ENCODE peak calls at places on chromosomes 12 and 14, in eight cellular contexts. J is GM12892, W is AG20443, M is H4, V is HT1080, R is AG04450, D is lower lobe of right lung, N is SHP77. P is an unnamed sample.

GRCh38 chr12:32069071-32069470 is 37.6 kb upstream of the BICD1 start:
- DNase-seq in J (no peak), W (no peak), M (no peak), V (peak; percentile 36), R (no peak), D (no peak), N (no peak), P (no peak)

GRCh38 chr14:58637040-58637390 is 747 bp upstream of the DACT1 start:
- DNase-seq in J (no peak), W (peak; percentile 69), M (peak; percentile 68), V (no peak), R (peak; percentile 81), D (no peak), N (no peak), P (no peak)

GRCh38 chr12:64063121-64063520 is 159.0 kb downstream of the KICS2 start:
- DNase-seq in J (no peak), W (no peak), M (no peak), V (no peak), R (no peak), D (no peak), N (no peak), P (no peak)

GRCh38 chr12:11834104-11834812 is 184.8 kb downstream of the ETV6 start:
- DNase-seq in J (no peak), W (no peak), M (no peak), V (peak; percentile 32), R (no peak), D (no peak), N (no peak), P (no peak)

GRCh38 chr12:27585739-27586265 is 61.8 kb downstream of the PPFIBP1 start:
- DNase-seq in J (no peak), W (no peak), M (no peak), V (no peak), R (no peak), D (no peak), N (no peak), P (no peak)

GRCh38 chr14:52031781-52032180 is 37.1 kb downstream of the NID2 start:
- DNase-seq in J (no peak), W (peak; percentile 85), M (peak; percentile 24), V (peak; percentile 12), R (no peak), D (no peak), N (no peak), P (no peak)

GRCh38 chr12:8692573-8692972 is 5.2 kb upstream of the RIMKLB start:
- DNase-seq in J (no peak), W (peak; percentile 37), M (peak; percentile 66), V (peak; percentile 23), R (no peak), D (no peak), N (no peak), P (no peak)

GRCh38 chr12:128970941-128971340 is 117.7 kb downstream of the GLT1D1 start:
- DNase-seq in J (no peak), W (no peak), M (no peak), V (no peak), R (no peak), D (no peak), N (no peak), P (no peak)

GRCh38 chr12:13386269-13387039 is 189.9 kb downstream of the EMP1 start:
- DNase-seq in J (no peak), W (no peak), M (no peak), V (no peak), R (no peak), D (no peak), N (no peak), P (no peak)

GRCh38 chr14:21860172-21860571 is 186.6 kb upstream of the OR4E1 start:
- DNase-seq in J (no peak), W (no peak), M (peak; percentile 10), V (peak; percentile 21), R (no peak), D (no peak), N (peak; percentile 3), P (no peak)

GRCh38 chr14:101715209-101716076 is 46.1 kb upstream of the PPP2R5C start:
- DNase-seq in J (no peak), W (no peak), M (no peak), V (no peak), R (no peak), D (no peak), N (no peak), P (no peak)

GRCh38 chr12:53626702-53627169 is 554 bp upstream of the ATF7 start:
- DNase-seq in J (no peak), W (no peak), M (no peak), V (no peak), R (no peak), D (no peak), N (no peak), P (no peak)

GRCh38 chr14:103391048-103391447 is 5.8 kb downstream of the MARK3 start:
- DNase-seq in J (no peak), W (peak; percentile 55), M (peak; percentile 62), V (peak; percentile 75), R (peak; percentile 49), D (no peak), N (no peak), P (no peak)

GRCh38 chr12:12819752-12820311 is 6.7 kb downstream of the DDX47 start:
- DNase-seq in J (no peak), W (peak; percentile 84), M (peak; percentile 97), V (peak; percentile 89), R (peak; percentile 81), D (no peak), N (no peak), P (no peak)

GRCh38 chr14:93994919-93995682 is 2.0 kb upstream of the CCDC197 start:
- DNase-seq in J (no peak), W (peak; percentile 74), M (peak; percentile 68), V (peak; percentile 89), R (peak; percentile 21), D (no peak), N (peak; percentile 54), P (no peak)

GRCh38 chr14:68342216-68342615 is 450.7 kb downstream of the ZFP36L1 start:
- DNase-seq in J (no peak), W (no peak), M (no peak), V (no peak), R (no peak), D (no peak), N (no peak), P (no peak)

GRCh38 chr12:109927622-109928021 is 27.5 kb downstream of the TCHP start:
- DNase-seq in J (no peak), W (peak; percentile 86), M (peak; percentile 37), V (peak; percentile 34), R (no peak), D (no peak), N (peak; percentile 38), P (peak; percentile 32)

GRCh38 chr14:92513966-92514843 is 624 bp downstream of the RIN3 start:
- DNase-seq in J (peak; percentile 40), W (peak; percentile 53), M (no peak), V (peak; percentile 18), R (no peak), D (peak; percentile 57), N (no peak), P (no peak)

GRCh38 chr12:19080918-19081317 is 48.6 kb upstream of the PLEKHA5 start:
- DNase-seq in J (no peak), W (no peak), M (no peak), V (no peak), R (no peak), D (no peak), N (no peak), P (no peak)

GRCh38 chr12:18320036-18320617 is 58.8 kb downstream of the PIK3C2G start:
- DNase-seq in J (no peak), W (peak; percentile 55), M (peak; percentile 74), V (peak; percentile 71), R (peak; percentile 59), D (no peak), N (peak; percentile 4), P (no peak)

GRCh38 chr14:94906991-94907587 is 137.2 kb upstream of the GSC start:
- DNase-seq in J (no peak), W (no peak), M (no peak), V (no peak), R (no peak), D (no peak), N (no peak), P (no peak)

GRCh38 chr12:112828534-112828933 is 37.0 kb downstream of the RPH3A start:
- DNase-seq in J (no peak), W (no peak), M (no peak), V (no peak), R (no peak), D (no peak), N (no peak), P (no peak)

GRCh38 chr14:94129758-94130414 is 482 bp upstream of the IFI27L2 start:
- DNase-seq in J (no peak), W (peak; percentile 67), M (no peak), V (peak; percentile 68), R (no peak), D (no peak), N (peak; percentile 60), P (no peak)

GRCh38 chr14:32473476-32473875 is 144.4 kb downstream of the AKAP6 start:
- DNase-seq in J (no peak), W (peak; percentile 46), M (peak; percentile 11), V (peak; percentile 10), R (no peak), D (no peak), N (no peak), P (no peak)

GRCh38 chr14:34359423-34360120 is 102.5 kb downstream of the SPTSSA start:
- DNase-seq in J (no peak), W (no peak), M (no peak), V (no peak), R (no peak), D (no peak), N (no peak), P (no peak)

GRCh38 chr12:27142102-27142721 is 59.8 kb upstream of the C12orf71 start:
- DNase-seq in J (no peak), W (peak; percentile 87), M (peak; percentile 76), V (peak; percentile 66), R (peak; percentile 53), D (no peak), N (peak; percentile 74), P (no peak)

GRCh38 chr12:54397157-54397556 is 12.6 kb upstream of the ZNF385A start:
- DNase-seq in J (no peak), W (no peak), M (no peak), V (no peak), R (no peak), D (no peak), N (no peak), P (no peak)

GRCh38 chr14:21118933-21119332 is 18.1 kb downstream of the TMEM253 start:
- DNase-seq in J (no peak), W (no peak), M (no peak), V (no peak), R (no peak), D (no peak), N (no peak), P (no peak)

P was measured in GM18507.